ENCODE peak calls at places on chromosomes 7 and 10, in six cellular contexts. One of them, this sample, is unnamed.

GRCh38 chr7:129144834-129145668 is 544 bp downstream of the TSPAN33 start:
- DNase-seq in IMR-90: no peak
- DNase-seq in H9: no peak
- DNase-seq in mesenchymal stem cell: no peak
- DNase-seq in trophoblast cell: no peak
- DNase-seq in H1: no peak
- DNase-seq in this sample: no peak

GRCh38 chr7:92646966-92647625 is 56.9 kb upstream of the FAM133B start:
- DNase-seq in IMR-90: no peak
- DNase-seq in H9: no peak
- DNase-seq in mesenchymal stem cell: no peak
- DNase-seq in trophoblast cell: no peak
- DNase-seq in H1: no peak
- DNase-seq in this sample: no peak

GRCh38 chr10:69574571-69574978 is 1.4 kb upstream of the NEUROG3 start:
- DNase-seq in IMR-90: no peak
- DNase-seq in H9: peak; percentile 84
- DNase-seq in mesenchymal stem cell: no peak
- DNase-seq in trophoblast cell: no peak
- DNase-seq in H1: peak; percentile 77
- DNase-seq in this sample: no peak

GRCh38 chr10:61882621-61883375 is 18.7 kb upstream of the ARID5B start:
- DNase-seq in IMR-90: peak; percentile 58
- DNase-seq in H9: no peak
- DNase-seq in mesenchymal stem cell: no peak
- DNase-seq in trophoblast cell: no peak
- DNase-seq in H1: no peak
- DNase-seq in this sample: no peak

GRCh38 chr7:47332681-47333080 is 249.2 kb downstream of the TNS3 start:
- DNase-seq in IMR-90: no peak
- DNase-seq in H9: no peak
- DNase-seq in mesenchymal stem cell: no peak
- DNase-seq in trophoblast cell: no peak
- DNase-seq in H1: peak; percentile 35
- DNase-seq in this sample: no peak

GRCh38 chr7:48365010-48365409 is 193.8 kb downstream of the ABCA13 start:
- DNase-seq in IMR-90: peak; percentile 4
- DNase-seq in H9: no peak
- DNase-seq in mesenchymal stem cell: no peak
- DNase-seq in trophoblast cell: no peak
- DNase-seq in H1: no peak
- DNase-seq in this sample: no peak

GRCh38 chr7:19375986-19376385 is 230.8 kb upstream of the FERD3L start:
- DNase-seq in IMR-90: no peak
- DNase-seq in H9: no peak
- DNase-seq in mesenchymal stem cell: no peak
- DNase-seq in trophoblast cell: no peak
- DNase-seq in H1: no peak
- DNase-seq in this sample: no peak

GRCh38 chr10:6091630-6092029 is 2.8 kb downstream of the RBM17 start:
- DNase-seq in IMR-90: no peak
- DNase-seq in H9: no peak
- DNase-seq in mesenchymal stem cell: no peak
- DNase-seq in trophoblast cell: no peak
- DNase-seq in H1: no peak
- DNase-seq in this sample: no peak

GRCh38 chr7:118080947-118081346 is 103.0 kb upstream of the LSM8 start:
- DNase-seq in IMR-90: peak; percentile 81
- DNase-seq in H9: peak; percentile 49
- DNase-seq in mesenchymal stem cell: peak; percentile 82
- DNase-seq in trophoblast cell: peak; percentile 23
- DNase-seq in H1: no peak
- DNase-seq in this sample: no peak

GRCh38 chr7:157584420-157584819 is 247.6 kb downstream of the DNAJB6 start:
- DNase-seq in IMR-90: no peak
- DNase-seq in H9: no peak
- DNase-seq in mesenchymal stem cell: no peak
- DNase-seq in trophoblast cell: no peak
- DNase-seq in H1: no peak
- DNase-seq in this sample: no peak

GRCh38 chr7:106050002-106050742 is 61.9 kb downstream of the SYPL1 start:
- DNase-seq in IMR-90: peak; percentile 59
- DNase-seq in H9: peak; percentile 58
- DNase-seq in mesenchymal stem cell: peak; percentile 83
- DNase-seq in trophoblast cell: no peak
- DNase-seq in H1: no peak
- DNase-seq in this sample: no peak

GRCh38 chr7:22858640-22859561 is 36.3 kb upstream of the TOMM7 start:
- DNase-seq in IMR-90: peak; percentile 99
- DNase-seq in H9: no peak
- DNase-seq in mesenchymal stem cell: peak; percentile 98
- DNase-seq in trophoblast cell: peak; percentile 84
- DNase-seq in H1: no peak
- DNase-seq in this sample: no peak

GRCh38 chr7:45446195-45446944 is 127.8 kb upstream of the ADCY1 start:
- DNase-seq in IMR-90: no peak
- DNase-seq in H9: no peak
- DNase-seq in mesenchymal stem cell: no peak
- DNase-seq in trophoblast cell: peak; percentile 94
- DNase-seq in H1: no peak
- DNase-seq in this sample: no peak

GRCh38 chr7:41256186-41256945 is 446.5 kb downstream of the INHBA start:
- DNase-seq in IMR-90: peak; percentile 59
- DNase-seq in H9: no peak
- DNase-seq in mesenchymal stem cell: no peak
- DNase-seq in trophoblast cell: no peak
- DNase-seq in H1: no peak
- DNase-seq in this sample: no peak

GRCh38 chr7:149220534-149220933 is 18.9 kb upstream of the ZNF212 start:
- DNase-seq in IMR-90: peak; percentile 75
- DNase-seq in H9: no peak
- DNase-seq in mesenchymal stem cell: peak; percentile 88
- DNase-seq in trophoblast cell: peak; percentile 90
- DNase-seq in H1: no peak
- DNase-seq in this sample: no peak

GRCh38 chr10:102542800-102543418 is 39.1 kb downstream of the SUFU start:
- DNase-seq in IMR-90: peak; percentile 89
- DNase-seq in H9: no peak
- DNase-seq in mesenchymal stem cell: peak; percentile 72
- DNase-seq in trophoblast cell: no peak
- DNase-seq in H1: no peak
- DNase-seq in this sample: no peak

GRCh38 chr10:11568578-11568977 is 42.9 kb downstream of the USP6NL start:
- DNase-seq in IMR-90: no peak
- DNase-seq in H9: no peak
- DNase-seq in mesenchymal stem cell: no peak
- DNase-seq in trophoblast cell: no peak
- DNase-seq in H1: no peak
- DNase-seq in this sample: no peak

GRCh38 chr7:130794619-130794922 is 60.6 kb upstream of the KLF14 start:
- DNase-seq in IMR-90: no peak
- DNase-seq in H9: no peak
- DNase-seq in mesenchymal stem cell: no peak
- DNase-seq in trophoblast cell: no peak
- DNase-seq in H1: no peak
- DNase-seq in this sample: no peak

GRCh38 chr10:68007356-68007755 is 67.7 kb downstream of the HERC4 start:
- DNase-seq in IMR-90: no peak
- DNase-seq in H9: no peak
- DNase-seq in mesenchymal stem cell: no peak
- DNase-seq in trophoblast cell: peak; percentile 41
- DNase-seq in H1: no peak
- DNase-seq in this sample: no peak

GRCh38 chr7:40305229-40305628 is 170.4 kb downstream of the SUGCT start:
- DNase-seq in IMR-90: no peak
- DNase-seq in H9: no peak
- DNase-seq in mesenchymal stem cell: no peak
- DNase-seq in trophoblast cell: no peak
- DNase-seq in H1: no peak
- DNase-seq in this sample: no peak

GRCh38 chr10:29270883-29271282 is 18.0 kb upstream of the LYZL1 start:
- DNase-seq in IMR-90: no peak
- DNase-seq in H9: no peak
- DNase-seq in mesenchymal stem cell: no peak
- DNase-seq in trophoblast cell: no peak
- DNase-seq in H1: no peak
- DNase-seq in this sample: no peak

GRCh38 chr10:1807924-1808323 is 70.6 kb upstream of the ADARB2 start:
- DNase-seq in IMR-90: no peak
- DNase-seq in H9: no peak
- DNase-seq in mesenchymal stem cell: no peak
- DNase-seq in trophoblast cell: no peak
- DNase-seq in H1: no peak
- DNase-seq in this sample: no peak

GRCh38 chr7:51152801-51153200 is 163.8 kb downstream of the COBL start:
- DNase-seq in IMR-90: no peak
- DNase-seq in H9: no peak
- DNase-seq in mesenchymal stem cell: no peak
- DNase-seq in trophoblast cell: no peak
- DNase-seq in H1: no peak
- DNase-seq in this sample: no peak

GRCh38 chr10:52644678-52645434 is 127.7 kb downstream of the MBL2 start:
- DNase-seq in IMR-90: peak; percentile 32
- DNase-seq in H9: no peak
- DNase-seq in mesenchymal stem cell: peak; percentile 47
- DNase-seq in trophoblast cell: peak; percentile 43
- DNase-seq in H1: peak; percentile 59
- DNase-seq in this sample: peak; percentile 23

GRCh38 chr7:135976312-135977019 is 693 bp downstream of the MTPN start:
- DNase-seq in IMR-90: peak; percentile 1
- DNase-seq in H9: peak; percentile 69
- DNase-seq in mesenchymal stem cell: no peak
- DNase-seq in trophoblast cell: no peak
- DNase-seq in H1: no peak
- DNase-seq in this sample: no peak

GRCh38 chr10:32341596-32341995 is 5.4 kb downstream of the EPC1 start:
- DNase-seq in IMR-90: no peak
- DNase-seq in H9: no peak
- DNase-seq in mesenchymal stem cell: no peak
- DNase-seq in trophoblast cell: no peak
- DNase-seq in H1: no peak
- DNase-seq in this sample: no peak

GRCh38 chr7:140155428-140155827 is 21.4 kb downstream of the KDM7A start:
- DNase-seq in IMR-90: no peak
- DNase-seq in H9: no peak
- DNase-seq in mesenchymal stem cell: no peak
- DNase-seq in trophoblast cell: peak; percentile 46
- DNase-seq in H1: no peak
- DNase-seq in this sample: no peak

GRCh38 chr7:111752022-111752582 is 189.8 kb upstream of the IMMP2L start:
- DNase-seq in IMR-90: peak; percentile 44
- DNase-seq in H9: peak; percentile 67
- DNase-seq in mesenchymal stem cell: peak; percentile 65
- DNase-seq in trophoblast cell: peak; percentile 45
- DNase-seq in H1: peak; percentile 86
- DNase-seq in this sample: peak; percentile 36

GRCh38 chr10:110499796-110500514 is 2.2 kb downstream of the DUSP5 start:
- DNase-seq in IMR-90: peak; percentile 58
- DNase-seq in H9: no peak
- DNase-seq in mesenchymal stem cell: no peak
- DNase-seq in trophoblast cell: no peak
- DNase-seq in H1: no peak
- DNase-seq in this sample: no peak
- H2BK120ac ChIP-seq in IMR-90: peak overlapping the region; percentile 55
- H2BK120ac ChIP-seq in H9: no peak overlapping the region
- H2BK120ac ChIP-seq in mesenchymal stem cell: no peak overlapping the region
- H2BK120ac ChIP-seq in trophoblast cell: no peak overlapping the region
- H2BK120ac ChIP-seq in H1: peak overlapping the region; percentile 13
- H2BK120ac ChIP-seq in this sample: no peak overlapping the region

GRCh38 chr10:119803264-119803663 is 69.4 kb downstream of the MCMBP start:
- DNase-seq in IMR-90: peak; percentile 73
- DNase-seq in H9: no peak
- DNase-seq in mesenchymal stem cell: peak; percentile 70
- DNase-seq in trophoblast cell: peak; percentile 23
- DNase-seq in H1: no peak
- DNase-seq in this sample: no peak
- H2AFZ ChIP-seq in IMR-90: no peak overlapping the region
- H2AFZ ChIP-seq in H9: no peak overlapping the region
- H2AFZ ChIP-seq in mesenchymal stem cell: no peak overlapping the region
- H2AFZ ChIP-seq in trophoblast cell: no peak overlapping the region
- H2AFZ ChIP-seq in H1: no peak overlapping the region
- H2AFZ ChIP-seq in this sample: no peak overlapping the region

GRCh38 chr7:114689391-114689790 is 232.5 kb upstream of the MDFIC start:
- DNase-seq in IMR-90: no peak
- DNase-seq in H9: no peak
- DNase-seq in mesenchymal stem cell: peak; percentile 5
- DNase-seq in trophoblast cell: no peak
- DNase-seq in H1: no peak
- DNase-seq in this sample: no peak

GRCh38 chr7:114700267-114700666 is 221.6 kb upstream of the MDFIC start:
- DNase-seq in IMR-90: no peak
- DNase-seq in H9: no peak
- DNase-seq in mesenchymal stem cell: no peak
- DNase-seq in trophoblast cell: no peak
- DNase-seq in H1: no peak
- DNase-seq in this sample: no peak

GRCh38 chr7:114691605-114692004 is 230.3 kb upstream of the MDFIC start:
- DNase-seq in IMR-90: no peak
- DNase-seq in H9: no peak
- DNase-seq in mesenchymal stem cell: no peak
- DNase-seq in trophoblast cell: no peak
- DNase-seq in H1: no peak
- DNase-seq in this sample: no peak

DNA sequence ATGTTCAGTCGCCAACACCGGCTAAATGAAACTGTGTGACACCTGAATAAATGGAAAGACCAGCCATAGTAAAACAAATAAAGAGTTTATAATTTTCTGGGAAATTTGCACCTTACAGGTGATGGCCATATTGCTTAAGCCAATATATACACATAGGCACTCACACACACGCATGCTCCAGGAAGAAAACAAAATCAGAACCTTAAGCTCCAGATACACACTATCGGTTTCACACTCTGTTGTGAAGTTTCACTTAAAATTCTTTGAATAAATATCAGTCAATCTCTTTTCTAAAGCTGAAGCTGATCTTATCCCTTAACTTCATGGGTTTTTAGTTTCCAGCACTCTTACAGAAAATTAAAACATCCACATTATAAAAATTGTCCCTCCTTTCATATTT is 226.7 kb upstream of the MDFIC start:
- DNase-seq in IMR-90: no peak
- DNase-seq in H9: no peak
- DNase-seq in mesenchymal stem cell: no peak
- DNase-seq in trophoblast cell: no peak
- DNase-seq in H1: no peak
- DNase-seq in this sample: no peak
- H2BK120ac ChIP-seq in IMR-90: no peak overlapping the region
- H2BK120ac ChIP-seq in H9: no peak overlapping the region
- H2BK120ac ChIP-seq in mesenchymal stem cell: no peak overlapping the region
- H2BK120ac ChIP-seq in trophoblast cell: no peak overlapping the region
- H2BK120ac ChIP-seq in H1: no peak overlapping the region
- H2BK120ac ChIP-seq in this sample: no peak overlapping the region

DNA sequence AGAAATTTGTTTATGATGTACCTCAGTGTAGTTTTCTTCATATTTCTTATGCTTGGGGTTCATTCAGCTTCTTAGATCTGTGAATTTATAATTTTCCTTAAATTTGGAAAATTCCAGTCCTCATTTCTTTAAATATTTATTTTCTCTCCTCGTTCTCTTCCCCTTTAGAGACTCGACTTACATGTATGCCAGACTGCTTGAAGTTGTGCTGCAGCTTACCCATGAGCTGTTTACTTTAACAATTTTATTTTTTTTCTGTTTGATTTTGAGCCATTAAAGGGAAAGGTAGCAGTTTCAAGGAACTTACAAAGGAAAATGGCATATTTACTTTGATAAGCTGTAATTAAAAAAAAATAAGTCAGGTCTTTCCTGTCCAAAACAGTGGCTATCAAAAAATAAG is 123.0 kb upstream of the ZNF32 start:
- DNase-seq in IMR-90: no peak
- DNase-seq in H9: no peak
- DNase-seq in mesenchymal stem cell: no peak
- DNase-seq in trophoblast cell: no peak
- DNase-seq in H1: no peak
- DNase-seq in this sample: no peak
- H2AFZ ChIP-seq in IMR-90: no peak overlapping the region
- H2AFZ ChIP-seq in H9: no peak overlapping the region
- H2AFZ ChIP-seq in mesenchymal stem cell: no peak overlapping the region
- H2AFZ ChIP-seq in trophoblast cell: no peak overlapping the region
- H2AFZ ChIP-seq in H1: no peak overlapping the region
- H2AFZ ChIP-seq in this sample: no peak overlapping the region

This sample was measured in neuronal stem cell.